ENCODE peak calls at places on chromosomes 2 and 18, in ten cellular contexts. Q is CD4-positive, CD25-positive, alpha-beta regulatory T cell; L is adrenal gland; Z is GM23248; H is fibroblast of lung; Y is spleen; K is upper lobe of right lung; O is H1; J is naive thymus-derived CD4-positive, alpha-beta T cell; U is astrocyte. C is an unnamed sample.

GRCh38 chr2:192190474-192190873 is 4.3 kb downstream of the TMEFF2 start:
- DNase-seq in Z (peak), K (no peak), H (peak), J (no peak), O (no peak), U (peak), L (no peak), Q (peak), Y (no peak), C (no peak)

GRCh38 chr2:95053543-95053942 is 28.0 kb downstream of the MAL start:
- DNase-seq in K (peak), U (no peak), Z (no peak), Q (no peak), O (peak), H (no peak), Y (peak), J (peak), L (no peak), C (no peak)

GRCh38 chr2:3285901-3286645 is 91.5 kb downstream of the EIPR1 start:
- DNase-seq in L (peak), Y (peak), Q (no peak), O (no peak), Z (no peak), J (no peak), U (no peak), K (no peak), H (no peak), C (no peak)

GRCh38 chr2:84077504-84077903 is 381.6 kb downstream of the SUCLG1 start:
- DNase-seq in Y (no peak), K (no peak), Z (peak), U (no peak), J (no peak), H (peak), Q (peak), L (peak), O (no peak), C (peak)

GRCh38 chr2:84940088-84940470 is 30.9 kb upstream of the KCMF1 start:
- DNase-seq in U (no peak), H (no peak), L (no peak), O (no peak), Q (no peak), K (no peak), J (no peak), Z (no peak), Y (peak), C (no peak)

GRCh38 chr18:72543362-72544055 is 633 bp downstream of the CBLN2 start:
- DNase-seq in O (no peak), J (no peak), U (no peak), H (no peak), K (no peak), L (no peak), Z (peak), Y (no peak), Q (no peak), C (no peak)

GRCh38 chr18:52216104-52216503 is 123.9 kb upstream of the DCC start:
- DNase-seq in O (no peak), Z (no peak), U (no peak), H (no peak), Q (no peak), J (no peak), K (no peak), Y (no peak), L (no peak), C (no peak)

GRCh38 chr2:195404650-195405049 is 252.4 kb upstream of the SLC39A10 start:
- DNase-seq in O (no peak), Q (peak), K (no peak), J (peak), L (no peak), U (no peak), H (peak), Y (no peak), Z (no peak), C (no peak)

GRCh38 chr2:71215447-71215846 is 11.5 kb downstream of the PAIP2B start:
- DNase-seq in J (no peak), L (no peak), U (no peak), O (no peak), Q (no peak), H (no peak), Y (no peak), K (no peak), Z (no peak), C (no peak)

GRCh38 chr2:10765461-10765860 is 44.0 kb downstream of the ATP6V1C2 start:
- DNase-seq in U (no peak), Q (no peak), K (no peak), L (no peak), H (no peak), J (no peak), Y (peak), Z (no peak), O (no peak), C (peak)

GRCh38 chr2:168612719-168613118 is 156.6 kb downstream of the CERS6 start:
- DNase-seq in U (no peak), L (no peak), Y (no peak), Q (no peak), K (no peak), O (no peak), J (no peak), Z (no peak), H (no peak), C (no peak)

GRCh38 chr2:150608341-150608740 is 120.9 kb upstream of the RND3 start:
- DNase-seq in Q (no peak), Z (peak), J (no peak), K (no peak), H (no peak), Y (no peak), L (no peak), O (no peak), U (no peak), C (no peak)

GRCh38 chr2:54680397-54681032 is 42.9 kb upstream of the EML6 start:
- DNase-seq in U (peak), Q (peak), O (no peak), H (no peak), K (no peak), L (no peak), Z (peak), Y (no peak), J (no peak), C (no peak)

GRCh38 chr2:235300368-235301201 is 193.3 kb upstream of the AGAP1 start:
- DNase-seq in H (peak), O (no peak), Z (peak), U (peak), K (peak), L (no peak), Q (no peak), Y (no peak), J (no peak), C (no peak)

GRCh38 chr2:196130039-196130825 is 41.1 kb downstream of the STK17B start:
- DNase-seq in L (no peak), Y (no peak), Z (no peak), Q (no peak), J (no peak), K (no peak), H (no peak), O (no peak), U (no peak), C (no peak)

GRCh38 chr2:96839288-96839874 is 4.4 kb downstream of the ANKRD23 start:
- DNase-seq in K (peak), J (peak), L (peak), Y (peak), U (no peak), O (no peak), Z (no peak), Q (peak), H (no peak), C (peak)

GRCh38 chr2:218074031-218074430 is 5.0 kb downstream of the RUFY4 start:
- DNase-seq in Z (no peak), Y (peak), L (peak), U (no peak), K (no peak), O (peak), H (no peak), Q (peak), J (no peak), C (peak)

GRCh38 chr2:240523451-240524281 is 34.1 kb downstream of the ANKMY1 start:
- DNase-seq in O (no peak), L (peak), Q (no peak), U (no peak), K (no peak), Z (no peak), Y (peak), J (no peak), H (no peak), C (no peak)

GRCh38 chr18:12838178-12838634 is 45.8 kb downstream of the PTPN2 start:
- DNase-seq in L (no peak), H (peak), K (peak), Q (peak), Y (no peak), U (peak), O (no peak), J (no peak), Z (peak), C (peak)

GRCh38 chr2:112583497-112584133 is 794 bp upstream of the CHCHD5 start:
- DNase-seq in Y (no peak), K (no peak), J (peak), Q (peak), O (no peak), L (peak), H (peak), Z (peak), U (no peak), C (no peak)

GRCh38 chr2:209936106-209936663 is 66.3 kb upstream of the RPE start:
- DNase-seq in J (no peak), Z (no peak), U (peak), H (peak), Q (peak), O (no peak), Y (no peak), L (peak), K (no peak), C (no peak)

GRCh38 chr2:182730486-182730885 is 14.4 kb downstream of the DNAJC10 start:
- DNase-seq in Q (no peak), K (no peak), O (no peak), Z (no peak), Y (no peak), U (no peak), H (no peak), L (no peak), J (no peak), C (no peak)

GRCh38 chr2:108271691-108272253 is 16.9 kb upstream of the SULT1C2 start:
- DNase-seq in Z (peak), U (peak), H (peak), J (no peak), Y (no peak), Q (no peak), L (peak), K (no peak), O (no peak), C (peak)

GRCh38 chr2:161044937-161045336 is 115.3 kb upstream of the TANK start:
- DNase-seq in Q (no peak), U (no peak), L (no peak), Y (no peak), J (no peak), K (no peak), O (no peak), Z (no peak), H (peak), C (no peak)

GRCh38 chr2:177147093-177147694 is 65.4 kb upstream of the HNRNPA3 start:
- DNase-seq in H (peak), Q (peak), L (no peak), Z (peak), K (no peak), O (no peak), Y (no peak), J (peak), U (peak), C (no peak)

GRCh38 chr2:177799531-177799930 is 273.0 kb downstream of the PDE11A start:
- DNase-seq in U (peak), J (no peak), L (no peak), O (peak), Z (peak), K (no peak), Q (peak), H (peak), Y (no peak), C (no peak)

GRCh38 chr2:80530442-80531064 is 226.0 kb upstream of the LRRTM1 start:
- DNase-seq in Y (no peak), O (no peak), K (no peak), Z (no peak), H (no peak), J (no peak), L (no peak), U (no peak), Q (no peak), C (no peak)

GRCh38 chr18:73670536-73670935 is 477.1 kb downstream of the FBXO15 start:
- DNase-seq in Z (no peak), Y (no peak), O (no peak), U (no peak), J (no peak), K (no peak), L (no peak), H (no peak), Q (peak), C (no peak)

DNA sequence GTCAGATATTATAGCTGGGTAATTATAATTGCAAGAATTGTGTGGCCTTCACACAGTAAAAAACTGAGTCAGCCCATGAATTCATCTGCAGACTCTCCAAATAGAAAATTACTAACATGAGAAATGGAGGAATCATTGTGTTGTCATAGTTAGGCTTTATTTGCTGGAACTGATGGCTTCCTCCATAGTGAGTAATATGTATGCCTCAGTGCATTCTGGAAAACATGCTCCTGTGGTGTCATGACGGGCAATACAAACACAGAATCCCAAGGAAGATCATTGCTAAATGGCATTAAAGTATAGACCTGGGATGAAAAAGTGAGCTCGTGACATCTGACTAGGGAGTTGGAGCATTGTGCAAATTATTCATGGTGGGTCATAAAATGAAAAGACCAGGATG is 23.6 kb upstream of the NMS start:
- DNase-seq in Z (peak), Y (no peak), K (no peak), O (no peak), H (no peak), L (no peak), J (no peak), Q (no peak), U (no peak), C (no peak)
- H3K27ac ChIP-seq in Z (no peak), Y (no peak), K (no peak), O (no peak), H (no peak), L (no peak), J (no peak), Q (no peak), U (no peak), C (no peak)

DNA sequence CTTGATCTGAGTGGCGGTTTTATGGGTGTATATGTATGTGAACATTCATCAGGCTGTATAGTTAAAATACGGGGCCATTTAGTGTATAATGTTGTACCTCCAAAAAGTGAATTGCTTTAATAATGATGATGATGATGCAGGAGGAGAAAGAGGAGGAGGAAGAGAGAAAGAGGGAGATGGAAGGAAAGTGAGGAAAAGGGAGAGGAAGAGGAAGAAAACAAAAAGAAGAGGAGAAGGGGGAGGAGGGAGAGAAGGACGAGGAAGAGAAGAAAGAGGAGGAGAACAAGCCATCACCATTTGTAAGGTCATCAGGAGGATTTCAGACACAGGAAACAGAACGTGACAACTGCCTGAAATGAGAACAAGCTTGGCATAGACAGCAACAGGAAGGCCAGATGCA is 168.4 kb upstream of the NCKAP5 start:
- DNase-seq in U (no peak), J (no peak), Z (no peak), O (no peak), K (no peak), H (no peak), Q (no peak), L (no peak), Y (no peak), C (no peak)
- H3K4me3 ChIP-seq in U (no peak), J (no peak), Z (no peak), O (no peak), K (no peak), H (no peak), Q (no peak), L (no peak), Y (no peak), C (no peak)

DNA sequence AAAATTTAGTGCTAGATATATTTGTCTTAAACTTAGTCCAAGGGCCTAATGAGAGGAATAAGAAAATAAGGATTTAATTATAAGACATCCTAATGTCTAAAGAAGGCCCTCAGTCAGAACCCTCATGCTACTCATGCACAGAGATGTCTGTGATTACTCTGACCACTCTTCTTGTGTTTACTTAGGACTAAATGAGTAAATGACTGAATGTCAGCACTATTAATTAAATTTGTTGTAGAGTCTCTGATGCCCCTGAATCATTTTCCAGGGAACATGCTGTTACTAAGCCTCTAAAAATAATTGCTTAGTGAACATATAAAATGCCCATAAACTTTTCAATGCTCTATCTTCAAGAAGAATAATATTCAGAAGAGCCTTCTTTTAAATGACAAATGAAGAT is 32.4 kb downstream of the GULP1 start:
- DNase-seq in O (no peak), Q (no peak), U (no peak), H (no peak), K (no peak), Y (no peak), J (no peak), L (no peak), Z (peak), C (no peak)
- H3K27ac ChIP-seq in O (no peak), Q (no peak), U (peak), H (no peak), K (no peak), Y (no peak), J (no peak), L (no peak), Z (no peak), C (no peak)

DNA sequence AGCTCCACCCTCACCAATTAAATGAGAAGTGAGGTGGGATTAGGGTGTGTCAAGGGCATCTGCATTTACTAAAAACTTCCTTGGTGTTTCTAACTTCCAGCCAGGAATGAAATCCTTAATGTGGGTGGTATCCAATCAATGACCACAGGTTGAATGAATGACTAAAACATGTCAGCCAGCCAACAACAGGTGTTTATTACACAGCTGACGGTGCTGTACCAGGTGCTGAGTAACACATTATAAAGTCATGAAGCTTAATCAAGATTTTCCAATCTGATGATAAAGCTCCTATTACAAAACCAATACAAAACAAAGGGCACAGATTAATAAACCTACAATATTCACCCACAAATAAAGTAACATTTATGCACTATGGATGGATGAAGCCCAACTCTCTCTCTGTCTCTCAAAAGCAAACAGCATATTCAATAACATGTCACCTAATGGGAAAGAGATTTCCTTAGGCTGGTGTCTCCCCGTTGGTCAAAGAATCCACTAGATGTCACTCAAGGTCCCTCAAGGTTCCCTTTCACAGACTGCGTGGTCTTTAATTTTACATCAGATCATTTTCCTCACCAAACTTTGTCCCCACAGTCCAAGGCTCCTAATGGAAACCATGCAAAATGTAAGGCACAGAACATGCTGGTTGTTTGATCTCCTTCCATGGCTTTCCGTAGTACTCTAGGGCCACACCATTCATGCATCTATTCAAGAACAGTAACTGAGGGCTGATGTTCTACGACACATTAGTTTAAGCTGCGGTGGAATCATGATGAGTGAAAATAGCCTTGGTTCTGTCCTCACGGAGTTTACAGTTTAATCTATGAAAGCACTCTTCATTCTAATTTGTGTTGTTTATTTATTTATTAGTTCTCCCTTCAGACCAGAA is 6.4 kb upstream of the PTPN4 start:
- DNase-seq in O (no peak), L (peak), Z (peak), Y (no peak), J (peak), K (no peak), Q (peak), H (peak), U (no peak), C (no peak)
- H3K4me3 ChIP-seq in O (no peak), L (no peak), Z (no peak), Y (no peak), J (no peak), K (no peak), Q (no peak), H (no peak), U (no peak), C (no peak)

DNA sequence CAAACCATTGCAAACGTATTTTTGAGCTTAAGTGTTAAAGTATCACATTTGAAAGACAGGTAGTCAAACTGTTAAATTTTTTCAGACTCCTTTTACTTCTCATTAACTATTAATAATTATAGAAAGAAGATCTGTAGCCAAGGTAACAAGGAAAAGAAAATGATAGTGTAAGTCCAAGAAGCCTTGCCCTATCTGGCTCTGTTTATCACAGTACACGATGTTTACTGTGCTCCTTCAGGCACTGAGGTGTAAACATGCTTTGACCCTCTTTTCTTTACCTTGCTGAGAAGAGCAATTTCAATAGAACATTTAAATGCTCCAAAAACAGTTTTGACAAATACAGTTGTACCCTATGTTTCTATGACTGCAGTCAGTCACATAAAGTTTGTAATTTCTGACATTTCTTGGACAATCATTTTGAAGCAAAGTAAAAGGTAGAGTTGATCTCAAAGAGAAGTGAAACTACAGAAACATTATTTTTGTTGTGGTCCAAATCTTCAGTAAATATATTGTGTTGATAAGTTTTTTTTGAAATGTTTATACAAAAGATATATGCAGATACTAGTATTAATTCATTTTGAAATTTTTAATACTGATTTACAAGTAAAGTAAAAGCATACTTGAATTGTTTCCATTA is 152.6 kb upstream of the KYNU start:
- DNase-seq in Z (no peak), J (no peak), H (no peak), Q (no peak), K (no peak), Y (no peak), O (no peak), L (no peak), U (no peak), C (no peak)
- H3K27ac ChIP-seq in Z (no peak), J (no peak), H (no peak), Q (no peak), K (no peak), Y (no peak), O (no peak), L (no peak), U (no peak), C (no peak)